ENCODE peak calls at places on chromosomes 13 and 19, in six cellular contexts. I is PC-3, Q is mesenchymal stem cell, N is tibial nerve, A is Peyer's patch, O is heart left ventricle. E is an unnamed sample. For H3K36me3, the result is how much of the 10 kb centered on the place peaks cover.

GRCh38 chr13:39565036-39565949 is 37.7 kb downstream of the LHFPL6 start:
- DNase-seq in I (peak), Q (peak), N (no peak), A (no peak), O (no peak), E (no peak)

GRCh38 chr13:80215368-80215767 is 125.6 kb downstream of the SPRY2 start:
- DNase-seq in I (peak), Q (peak), N (no peak), A (no peak), O (no peak), E (no peak)

GRCh38 chr13:105334211-105334610 is 1201.3 kb downstream of the EFNB2 start:
- DNase-seq in I (no peak), Q (peak), N (no peak), A (no peak), O (no peak), E (no peak)

GRCh38 chr13:107124129-107124718 is 556.3 kb upstream of the ARGLU1 start:
- DNase-seq in I (peak), Q (peak), N (no peak), A (no peak), O (no peak), E (no peak)

GRCh38 chr13:24135674-24136300 is 24.7 kb upstream of the SPATA13 start:
- DNase-seq in I (peak), Q (peak), N (no peak), A (no peak), O (no peak), E (no peak)

GRCh38 chr19:30668521-30669155 is 296.5 kb downstream of the ZNF536 start:
- DNase-seq in I (no peak), Q (no peak), N (no peak), A (no peak), O (no peak), E (no peak)

GRCh38 chr13:44649118-44649455 is 73.0 kb upstream of the TSC22D1 start:
- DNase-seq in I (no peak), Q (no peak), N (no peak), A (no peak), O (no peak), E (no peak)

GRCh38 chr13:40798380-40798779 is 9.0 kb downstream of the SLC25A15 start:
- DNase-seq in I (peak), Q (no peak), N (no peak), A (no peak), O (no peak), E (no peak)

GRCh38 chr19:13010038-13010991 is 15.0 kb downstream of the NFIX start:
- DNase-seq in I (no peak), Q (no peak), N (no peak), A (no peak), O (peak), E (no peak)

GRCh38 chr19:28008695-28009094 is 1204.3 kb downstream of the UQCRFS1 start:
- DNase-seq in I (no peak), Q (no peak), N (no peak), A (no peak), O (no peak), E (no peak)

GRCh38 chr13:66237411-66238062 is 992.6 kb downstream of the PCDH9 start:
- DNase-seq in I (no peak), Q (no peak), N (no peak), A (no peak), O (no peak), E (no peak)

GRCh38 chr19:15432018-15432494 is 13.3 kb upstream of the AKAP8L start:
- DNase-seq in I (no peak), Q (no peak), N (no peak), A (no peak), O (peak), E (no peak)

GRCh38 chr13:57740719-57741118 is 109.2 kb downstream of the PCDH17 start:
- DNase-seq in I (no peak), Q (no peak), N (no peak), A (no peak), O (no peak), E (no peak)

GRCh38 chr19:11797491-11797890 is 832 bp upstream of the ZNF491 start:
- DNase-seq in I (peak), Q (peak), N (peak), A (peak), O (peak), E (peak)

GRCh38 chr13:26785845-26786630 is 25.5 kb upstream of the GPR12 start:
- DNase-seq in I (no peak), Q (no peak), N (no peak), A (peak), O (no peak), E (peak)

GRCh38 chr13:24624801-24625231 is 55.4 kb upstream of the ATP12A start:
- DNase-seq in I (no peak), Q (peak), N (no peak), A (peak), O (no peak), E (no peak)

GRCh38 chr13:32098275-32098674 is 66.7 kb downstream of the FRY start:
- DNase-seq in I (no peak), Q (peak), N (no peak), A (no peak), O (no peak), E (no peak)

GRCh38 chr13:26075498-26075897 is 23.7 kb upstream of the SHISA2 start:
- DNase-seq in I (peak), Q (no peak), N (no peak), A (no peak), O (no peak), E (no peak)

GRCh38 chr19:22491746-22492145 is 69.6 kb upstream of the ZNF98 start:
- DNase-seq in I (no peak), Q (no peak), N (no peak), A (no peak), O (no peak), E (no peak)

GRCh38 chr19:4197625-4198466 is 15.4 kb downstream of the ANKRD24 start:
- DNase-seq in I (no peak), Q (no peak), N (no peak), A (no peak), O (no peak), E (no peak)

GRCh38 chr19:12141405-12141736 is 1.2 kb upstream of the ZNF20 start:
- DNase-seq in I (no peak), Q (no peak), N (no peak), A (no peak), O (no peak), E (no peak)

GRCh38 chr13:39676315-39676876 is 20.9 kb downstream of the COG6 start:
- DNase-seq in I (peak), Q (peak), N (no peak), A (no peak), O (no peak), E (peak)

GRCh38 chr13:113267642-113268405 is 29.2 kb upstream of the LAMP1 start:
- DNase-seq in I (no peak), Q (no peak), N (no peak), A (no peak), O (no peak), E (no peak)
- H3K27ac ChIP-seq in I (no peak), Q (no peak), N (no peak), A (no peak), O (no peak), E (no peak)

DNA sequence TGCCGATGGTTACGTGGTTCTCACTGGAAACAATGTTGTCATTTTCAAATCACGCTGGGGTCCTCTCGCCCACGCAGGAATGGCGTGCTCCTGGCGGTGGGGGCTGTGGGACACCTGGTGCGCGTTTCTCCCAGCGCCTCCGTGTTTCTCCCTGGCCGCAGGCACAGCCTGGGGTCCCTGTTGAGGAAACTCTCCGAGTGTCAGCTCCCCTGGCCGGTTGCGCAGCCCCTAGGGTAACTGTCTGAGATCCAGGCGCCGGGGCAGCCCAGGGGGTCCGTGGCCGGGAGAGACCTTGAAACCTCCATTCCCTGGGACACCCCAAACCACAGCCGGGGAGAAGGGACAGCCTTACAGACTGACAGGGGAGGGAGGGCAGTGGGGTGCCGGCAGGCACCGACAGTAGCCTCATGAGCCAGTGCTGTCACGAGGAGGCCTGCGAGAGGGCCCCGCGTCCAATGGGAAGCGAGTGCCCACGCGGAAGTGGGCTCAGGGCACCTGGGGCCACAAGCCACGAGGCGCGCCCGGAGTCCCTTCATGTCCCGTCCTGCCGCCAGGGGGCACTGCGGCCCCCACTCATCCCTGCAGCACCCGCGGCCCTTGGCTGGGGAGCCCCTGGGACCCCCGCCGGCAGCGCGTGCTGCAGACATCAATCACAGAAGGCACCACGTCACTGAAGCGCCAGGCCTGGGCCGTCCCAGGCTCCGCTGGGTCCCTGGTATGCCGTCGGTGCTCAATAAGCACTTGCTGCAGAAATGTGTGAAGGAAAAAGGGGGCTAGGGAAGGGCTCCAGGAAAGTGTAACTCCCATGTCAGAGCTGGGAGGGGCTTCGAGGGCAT is 9.5 kb downstream of the ADAMTSL5 start:
- DNase-seq in I (peak), Q (no peak), N (no peak), A (peak), O (no peak), E (peak)
- H3K4me3 ChIP-seq in I (no peak), Q (no peak), N (no peak), A (peak), O (peak), E (no peak)

DNA sequence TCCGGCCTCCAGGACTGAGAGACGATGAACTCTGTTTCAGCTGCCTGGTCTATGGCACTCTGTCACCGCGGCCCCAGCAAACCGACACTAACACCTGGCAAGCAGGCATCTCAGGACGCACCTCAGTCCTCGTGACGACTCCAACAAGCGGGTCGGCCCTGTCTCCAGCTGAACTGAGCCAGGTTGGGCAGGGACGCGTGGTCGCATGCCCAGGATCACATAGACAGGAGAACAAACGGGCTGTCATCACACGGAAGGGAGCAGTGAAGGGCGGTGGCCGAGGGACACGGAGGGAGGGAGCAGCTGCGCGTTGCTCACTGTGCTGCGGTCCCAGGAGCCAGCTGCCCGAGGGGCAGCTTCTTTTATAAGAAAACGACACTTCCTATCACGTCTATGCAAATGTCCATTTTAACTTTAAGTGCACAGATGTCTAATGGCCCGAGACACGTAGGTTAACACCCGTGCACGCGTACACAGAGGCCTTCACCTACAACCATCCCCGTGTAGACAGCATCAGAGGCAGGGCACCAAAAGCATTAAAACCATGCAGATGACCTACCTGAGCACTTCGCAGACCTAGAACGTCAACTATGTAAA is 8.9 kb downstream of the SGTA start:
- DNase-seq in I (no peak), Q (no peak), N (no peak), A (no peak), O (no peak), E (no peak)
- H3K36me3 ChIP-seq in I (under half), Q (half or more), N (under half), A (under half), O (under half), E (under half)

GRCh38 chr19:36010402-36010801 is 1.8 kb upstream of the SYNE4 start:
- DNase-seq in I (no peak), Q (no peak), N (no peak), A (no peak), O (no peak), E (no peak)

GRCh38 chr19:36009633-36010379 is 1.2 kb upstream of the SYNE4 start:
- DNase-seq in I (no peak), Q (no peak), N (no peak), A (no peak), O (no peak), E (no peak)

GRCh38 chr19:36013280-36014028 is 559 bp downstream of the ALKBH6 start:
- DNase-seq in I (no peak), Q (no peak), N (no peak), A (no peak), O (no peak), E (no peak)

GRCh38 chr19:36019061-36019670 is 5.2 kb upstream of the ALKBH6 start:
- DNase-seq in I (no peak), Q (no peak), N (no peak), A (no peak), O (no peak), E (no peak)

DNA sequence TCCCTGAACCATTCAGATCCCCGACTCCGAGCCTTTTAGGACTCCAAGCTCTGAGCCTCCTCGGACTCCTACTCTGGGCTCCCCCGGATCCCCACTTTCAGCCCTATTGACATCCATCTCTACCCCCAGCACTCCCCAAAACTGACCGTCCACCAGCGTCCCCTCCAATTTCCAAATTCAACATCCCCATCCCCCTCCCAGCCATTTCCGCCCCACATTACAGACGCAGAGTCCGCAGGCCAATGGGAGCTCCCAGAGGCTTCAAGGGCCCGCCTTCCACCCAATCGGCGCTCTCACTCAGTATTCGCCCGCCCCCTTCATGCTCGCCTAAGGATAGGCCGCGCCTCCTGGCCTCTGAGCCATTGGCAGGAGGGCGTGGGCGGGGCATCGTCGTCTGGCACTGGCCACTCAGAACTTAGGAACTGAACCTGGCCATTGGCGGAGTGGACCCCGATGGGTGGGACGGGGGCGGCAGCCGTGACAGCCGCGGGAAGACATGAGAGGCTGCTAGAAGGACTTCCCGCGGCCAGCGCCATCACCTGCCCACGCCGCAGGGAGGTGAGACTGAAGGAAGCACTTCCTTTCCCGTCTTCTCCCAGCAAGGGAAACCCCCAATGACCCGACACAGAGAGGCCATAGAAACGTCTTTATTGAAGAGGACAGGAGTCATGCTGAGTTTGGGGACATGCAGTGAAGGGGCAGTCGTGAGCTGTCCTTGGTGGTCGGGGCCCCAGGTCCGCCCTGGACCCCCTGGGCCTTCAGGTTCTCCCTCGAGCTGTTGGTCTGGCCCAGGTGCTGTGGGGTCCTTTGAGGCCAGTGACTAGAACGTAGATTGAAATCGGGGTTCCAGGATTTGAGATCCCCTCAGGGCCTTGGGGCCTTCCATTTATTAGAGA is at the start of gene ALKBH6:
- DNase-seq in I (peak), Q (peak), N (peak), A (peak), O (peak), E (peak)
- H3K27ac ChIP-seq in I (no peak), Q (no peak), N (peak), A (peak), O (peak), E (peak)

DNA sequence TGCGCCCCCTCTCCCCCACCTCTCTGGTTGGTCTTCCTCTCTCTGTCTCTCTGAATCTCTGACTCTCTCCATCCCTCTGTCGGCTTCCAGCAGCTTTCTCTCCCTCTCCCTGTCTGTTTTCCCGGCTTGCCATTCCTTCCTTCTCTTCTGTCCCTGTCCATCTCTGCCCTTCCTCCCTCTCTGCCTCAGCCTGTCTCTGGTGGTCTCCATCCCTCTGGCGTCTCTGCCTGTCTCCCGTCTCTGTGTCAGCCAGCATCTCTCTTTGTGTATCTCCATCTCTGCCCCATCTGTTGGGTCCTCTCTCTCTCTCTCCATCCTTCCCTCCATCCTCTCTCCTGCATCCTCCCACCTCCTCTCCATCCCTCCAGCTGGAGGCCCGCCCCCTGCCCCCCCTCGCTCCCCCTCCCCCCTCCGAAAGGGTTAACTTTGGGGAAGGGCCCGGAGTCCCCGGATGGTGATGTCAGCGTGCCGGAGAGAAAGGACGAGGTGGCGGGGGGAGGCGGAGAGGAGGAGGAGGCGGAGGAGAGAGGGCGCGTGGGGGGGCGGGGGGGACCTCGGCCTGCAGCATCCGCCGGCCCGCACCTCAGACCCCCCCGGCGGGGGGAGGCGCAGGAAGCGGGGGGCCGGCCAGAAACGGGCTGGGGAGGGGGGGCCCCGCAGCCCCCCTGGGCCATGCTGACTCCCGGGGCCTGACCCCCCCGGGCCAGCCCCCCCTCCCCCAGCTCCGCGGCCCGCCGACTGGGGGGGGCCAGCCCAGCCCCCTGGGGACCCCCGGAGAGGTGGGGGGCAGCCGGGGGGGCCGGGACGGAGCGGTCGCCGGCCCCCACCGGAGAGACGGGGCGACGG is at the start of gene BRSK1:
- DNase-seq in I (peak), Q (peak), N (no peak), A (peak), O (no peak), E (peak)
- H3K4me3 ChIP-seq in I (peak), Q (peak), N (peak), A (peak), O (peak), E (no peak)

GRCh38 chr19:37227996-37228395 is 10.0 kb downstream of the ZNF383 start:
- DNase-seq in I (peak), Q (no peak), N (no peak), A (no peak), O (no peak), E (peak)
- H3K36me3 ChIP-seq in I (under half), Q (under half), N (under half), A (under half), O (half or more), E (under half)

DNA sequence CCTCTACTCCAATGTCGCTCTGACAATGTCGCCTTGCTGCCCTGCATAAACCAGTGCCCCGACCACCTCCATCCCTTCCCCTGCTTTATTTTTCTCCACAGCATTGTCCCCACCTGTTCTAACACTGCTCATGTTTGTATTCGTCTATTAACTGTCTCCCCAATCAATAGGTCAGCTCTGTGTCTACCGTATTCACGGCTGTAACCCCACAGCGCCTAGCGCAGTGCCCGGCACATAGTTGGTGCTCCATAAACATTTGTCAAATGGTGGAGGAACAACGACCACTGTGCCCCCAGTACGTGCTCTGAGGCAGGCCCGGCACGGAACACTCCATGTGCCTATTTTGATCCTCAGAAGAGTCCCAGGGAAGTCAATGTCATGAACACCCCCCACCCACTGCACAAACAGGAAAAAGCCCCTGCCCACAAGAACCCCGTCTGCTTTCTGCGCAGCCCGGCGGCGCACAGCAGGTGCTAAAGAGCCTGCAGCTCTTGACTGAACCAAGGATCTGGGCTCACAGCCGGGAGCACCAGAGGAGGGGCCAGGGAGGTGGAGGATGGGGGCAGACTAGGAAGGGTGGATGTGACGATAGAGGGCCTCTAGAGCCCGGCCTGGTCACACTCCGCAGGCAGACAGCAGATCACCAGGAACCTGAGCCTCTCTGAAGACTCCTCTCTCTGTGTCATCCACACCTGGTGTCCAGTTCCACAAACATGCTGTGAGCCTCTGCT is 1.8 kb upstream of the CEACAM16 start:
- DNase-seq in I (no peak), Q (no peak), N (no peak), A (no peak), O (no peak), E (no peak)
- H3K27ac ChIP-seq in I (no peak), Q (no peak), N (no peak), A (no peak), O (no peak), E (no peak)

GRCh38 chr19:39162441-39163043 is 34.2 kb upstream of the NCCRP1 start:
- DNase-seq in I (no peak), Q (no peak), N (no peak), A (no peak), O (no peak), E (no peak)

GRCh38 chr19:39165857-39166256 is 30.9 kb upstream of the NCCRP1 start:
- DNase-seq in I (no peak), Q (no peak), N (no peak), A (no peak), O (no peak), E (no peak)

GRCh38 chr19:39163621-39164020 is 33.1 kb upstream of the NCCRP1 start:
- DNase-seq in I (no peak), Q (no peak), N (no peak), A (no peak), O (no peak), E (no peak)

GRCh38 chr19:39166571-39167391 is 30.0 kb upstream of the NCCRP1 start:
- DNase-seq in I (peak), Q (no peak), N (no peak), A (peak), O (peak), E (no peak)

GRCh38 chr19:39164289-39164688 is 32.5 kb upstream of the NCCRP1 start:
- DNase-seq in I (no peak), Q (no peak), N (no peak), A (no peak), O (no peak), E (no peak)
- H3K4me3 ChIP-seq in I (no peak), Q (no peak), N (no peak), A (no peak), O (no peak), E (no peak)